ENCODE peak calls at places on chromosomes 5 and 9, in seven cellular contexts. J is astrocyte of the spinal cord, Q is lung, W is fibroblast of the aortic adventitia, X is psoas muscle, Z is cardiac fibroblast, V is IMR-90. N is an unnamed sample.

GRCh38 chr5:962801-963200 is 45.8 kb upstream of the NKD2 start:
- DNase-seq in Z (no peak), J (no peak), V (no peak), W (no peak), Q (no peak), X (no peak), N (no peak)

GRCh38 chr5:175616083-175616482 is 41.8 kb upstream of the HRH2 start:
- DNase-seq in V (no peak), Z (no peak), J (no peak), X (no peak), W (no peak), Q (no peak), N (no peak)

GRCh38 chr5:97026721-97027120 is 90.8 kb downstream of the LNPEP start:
- DNase-seq in W (no peak), X (no peak), V (no peak), J (no peak), Z (no peak), Q (no peak), N (no peak)

GRCh38 chr9:91740713-91741112 is 209.3 kb downstream of the ROR2 start:
- DNase-seq in V (peak), W (peak), Q (no peak), Z (peak), X (no peak), J (peak), N (peak)

GRCh38 chr9:117094493-117094892 is 320.4 kb downstream of the ASTN2 start:
- DNase-seq in W (no peak), V (peak), Q (no peak), Z (peak), X (no peak), J (no peak), N (peak)

GRCh38 chr5:103466494-103466893 is 96.1 kb downstream of the NUDT12 start:
- DNase-seq in Q (no peak), X (no peak), J (peak), Z (peak), W (peak), V (peak), N (peak)

GRCh38 chr9:84357235-84357634 is 16.7 kb upstream of the SLC28A3 start:
- DNase-seq in J (no peak), V (no peak), X (no peak), Z (peak), W (no peak), Q (no peak), N (peak)

GRCh38 chr9:96567203-96567700 is 52.4 kb downstream of the CDC14B start:
- DNase-seq in Z (peak), J (peak), W (peak), V (no peak), X (no peak), Q (no peak), N (peak)

GRCh38 chr9:124442826-124443225 is 7.4 kb upstream of the ADGRD2 start:
- DNase-seq in Z (no peak), X (no peak), V (no peak), W (no peak), J (no peak), Q (no peak), N (no peak)

GRCh38 chr5:168215646-168216045 is 75.8 kb upstream of the WWC1 start:
- DNase-seq in Q (no peak), J (no peak), X (no peak), W (no peak), Z (no peak), V (no peak), N (no peak)

GRCh38 chr5:144582046-144582445 is 411.4 kb downstream of the KCTD16 start:
- DNase-seq in Q (no peak), J (no peak), W (no peak), X (no peak), Z (no peak), V (no peak), N (no peak)

GRCh38 chr5:53613036-53613435 is 52.6 kb downstream of the NDUFS4 start:
- DNase-seq in J (peak), Z (peak), W (no peak), V (no peak), X (no peak), Q (no peak), N (no peak)

GRCh38 chr5:148384389-148384756 is 615 bp downstream of the FBXO38 start:
- DNase-seq in Z (peak), V (no peak), J (no peak), W (peak), X (no peak), Q (no peak), N (no peak)

GRCh38 chr9:117574099-117574498 is 130.1 kb upstream of the TLR4 start:
- DNase-seq in J (no peak), Z (no peak), W (no peak), X (no peak), Q (no peak), V (no peak), N (no peak)

GRCh38 chr9:125341566-125341965 is 79.9 kb downstream of the GAPVD1 start:
- DNase-seq in W (no peak), Z (no peak), V (no peak), J (no peak), X (no peak), Q (no peak), N (no peak)

GRCh38 chr5:94388773-94389514 is 229.5 kb downstream of the KIAA0825 start:
- DNase-seq in Q (no peak), W (no peak), Z (no peak), J (no peak), V (no peak), X (no peak), N (no peak)

GRCh38 chr9:14888857-14889256 is 21.4 kb downstream of the FREM1 start:
- DNase-seq in W (no peak), J (no peak), X (no peak), Z (no peak), V (no peak), Q (no peak), N (no peak)

GRCh38 chr5:14790220-14790619 is 81.4 kb downstream of the ANKH start:
- DNase-seq in Q (no peak), X (no peak), J (peak), Z (peak), V (peak), W (peak), N (peak)

GRCh38 chr5:151451626-151452520 is 4.5 kb downstream of the SLC36A1 start:
- DNase-seq in J (peak), Q (no peak), X (no peak), V (peak), W (no peak), Z (peak), N (peak)

GRCh38 chr5:79697222-79698164 is 7.9 kb downstream of the CMYA5 start:
- DNase-seq in W (peak), J (no peak), Z (peak), V (peak), Q (no peak), X (no peak), N (peak)

GRCh38 chr9:131740898-131741297 is 1.0 kb upstream of the RAPGEF1 start:
- DNase-seq in Z (no peak), W (no peak), V (no peak), J (no peak), Q (no peak), X (peak), N (no peak)

GRCh38 chr9:104339692-104340091 is 164.4 kb upstream of the OR13F1 start:
- DNase-seq in X (no peak), J (no peak), Q (no peak), Z (no peak), W (peak), V (no peak), N (no peak)

GRCh38 chr5:81506900-81507588 is 113.1 kb upstream of the ACOT12 start:
- DNase-seq in Q (peak), V (peak), X (no peak), W (peak), J (peak), Z (peak), N (peak)

GRCh38 chr5:150779397-150780179 is 1.0 kb downstream of the SMIM3 start:
- DNase-seq in V (peak), X (no peak), Q (no peak), J (no peak), Z (no peak), W (peak), N (peak)

GRCh38 chr9:131272212-131272611 is 4.1 kb downstream of the FAM78A start:
- DNase-seq in Z (no peak), V (no peak), W (no peak), Q (no peak), X (no peak), J (no peak), N (no peak)

GRCh38 chr5:73189816-73190451 is 16.9 kb downstream of the TMEM174 start:
- DNase-seq in W (peak), X (no peak), V (peak), J (peak), Q (no peak), Z (peak), N (peak)

GRCh38 chr5:88880196-88880595 is 2.8 kb downstream of the MEF2C start:
- DNase-seq in Q (no peak), Z (no peak), X (no peak), J (no peak), W (peak), V (no peak), N (no peak)

GRCh38 chr5:88876714-88877113 is 6.3 kb downstream of the MEF2C start:
- DNase-seq in V (no peak), Z (no peak), X (no peak), J (no peak), Q (no peak), W (no peak), N (no peak)

GRCh38 chr5:88877826-88878225 is 5.2 kb downstream of the MEF2C start:
- DNase-seq in J (peak), V (no peak), X (no peak), Q (no peak), Z (peak), W (peak), N (peak)

GRCh38 chr5:88879724-88880123 is 3.3 kb downstream of the MEF2C start:
- DNase-seq in Q (no peak), V (no peak), Z (no peak), X (no peak), W (peak), J (no peak), N (no peak)

DNA sequence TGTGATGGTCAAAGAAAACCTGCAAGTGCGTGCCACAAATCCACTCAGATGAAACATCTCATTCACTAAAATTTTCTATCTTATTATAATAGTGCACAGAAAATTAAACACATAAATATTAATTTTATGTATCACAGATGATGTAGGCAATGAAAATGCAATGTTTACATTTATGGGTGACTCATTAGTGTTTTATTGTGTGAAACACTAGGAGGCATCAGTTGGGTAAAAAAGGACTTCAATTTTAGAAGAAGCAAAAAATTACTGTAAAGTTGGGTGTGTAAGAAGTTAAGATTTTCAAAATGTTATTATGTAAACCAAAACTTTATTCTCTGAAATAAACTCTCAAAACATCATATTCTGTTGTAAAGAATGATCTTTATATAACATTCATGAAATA is 4.0 kb downstream of the MEF2C start:
- DNase-seq in Q (no peak), Z (peak), W (peak), X (no peak), V (peak), J (peak), N (peak)
- TF ChIP-seq CTCF in Q (no peak), Z (peak), W (peak), X (no peak), V (peak), J (peak), N (peak)

GRCh38 chr5:172455511-172456061 is 1.3 kb upstream of the SH3PXD2B start:
- DNase-seq in W (peak), V (peak), X (no peak), Q (no peak), J (peak), Z (peak), N (peak)

GRCh38 chr5:172453206-172453985 is 929 bp downstream of the SH3PXD2B start:
- DNase-seq in Q (no peak), W (no peak), Z (peak), V (peak), J (peak), X (peak), N (peak)

GRCh38 chr5:172453986-172454354 is 355 bp downstream of the SH3PXD2B start:
- DNase-seq in X (peak), V (no peak), Q (no peak), W (no peak), Z (peak), J (peak), N (no peak)

GRCh38 chr5:172455087-172455381 is 709 bp upstream of the SH3PXD2B start:
- DNase-seq in Q (no peak), X (no peak), W (no peak), V (no peak), J (no peak), Z (no peak), N (no peak)

DNA sequence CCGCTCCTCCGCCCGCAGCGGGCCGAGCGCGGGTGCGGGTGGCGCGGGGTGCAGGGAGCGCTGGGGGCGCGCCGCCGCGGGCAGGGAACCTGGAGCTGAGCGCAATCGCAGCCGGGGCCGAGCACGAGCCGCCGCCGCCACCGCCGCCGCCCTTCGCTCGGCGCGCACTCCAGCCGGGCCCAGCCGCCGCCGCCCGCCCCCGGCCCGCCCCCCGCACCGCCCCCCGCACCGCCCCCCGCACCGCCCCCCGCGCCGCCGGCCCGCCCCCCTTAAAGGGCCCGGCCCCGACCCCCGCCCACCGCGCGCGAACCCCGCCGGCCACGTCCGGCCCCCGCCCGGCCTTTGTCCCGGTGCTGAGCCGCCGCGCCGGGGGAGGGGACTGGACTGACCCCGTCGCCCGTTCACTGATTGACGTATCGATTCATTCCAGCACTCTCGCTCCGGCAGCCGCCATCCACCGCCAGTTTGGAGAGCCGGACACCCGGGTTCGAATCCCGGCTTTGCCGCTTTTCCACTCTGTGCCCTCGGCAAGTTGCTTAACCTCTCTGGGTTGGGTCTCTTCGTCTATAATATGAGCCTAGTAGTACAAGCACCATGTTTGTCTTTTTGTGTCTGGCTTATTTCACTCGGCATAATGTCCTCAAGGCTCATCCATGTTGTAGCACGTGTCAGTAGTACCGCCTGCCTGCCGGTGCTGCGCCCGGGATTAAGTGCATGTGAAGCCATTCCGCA is at the start of gene SH3PXD2B:
- DNase-seq in W (peak), V (no peak), Z (peak), J (peak), Q (no peak), X (peak), N (peak)
- H3K4me3 ChIP-seq in W (peak), V (peak), Z (peak), J (peak), Q (peak), X (peak), N (peak)

GRCh38 chr5:95647331-95647659 is 718 bp downstream of the RFESD start:
- DNase-seq in Q (no peak), X (no peak), J (no peak), V (no peak), Z (no peak), W (no peak), N (no peak)

GRCh38 chr5:95647886-95648860 is 1.6 kb downstream of the RFESD start:
- DNase-seq in X (no peak), J (no peak), V (peak), Q (no peak), Z (peak), W (peak), N (no peak)

GRCh38 chr5:95644351-95645042 is 2.1 kb upstream of the RFESD start:
- DNase-seq in X (no peak), Q (peak), Z (peak), W (peak), V (peak), J (peak), N (peak)

GRCh38 chr5:95643152-95643551 is 3.4 kb upstream of the RFESD start:
- DNase-seq in J (no peak), V (no peak), W (no peak), Q (no peak), X (no peak), Z (no peak), N (no peak)

GRCh38 chr5:95646569-95647330 is at the start of gene RFESD:
- DNase-seq in V (peak), Z (peak), J (peak), W (peak), X (peak), Q (peak), N (peak)
- TF ChIP-seq CTCF in V (peak), Z (peak), J (peak), W (peak), X (no peak), Q (peak), N (no peak)

GRCh38 chr9:26723486-26723885 is 169.1 kb downstream of the CAAP1 start:
- DNase-seq in W (peak), Z (peak), V (peak), Q (no peak), X (peak), J (peak), N (peak)

GRCh38 chr9:26727471-26727870 is 165.1 kb downstream of the CAAP1 start:
- DNase-seq in V (no peak), Z (no peak), J (no peak), Q (no peak), X (no peak), W (no peak), N (no peak)

GRCh38 chr9:26725573-26725972 is 167.0 kb downstream of the CAAP1 start:
- DNase-seq in Z (no peak), W (peak), V (no peak), Q (no peak), J (no peak), X (no peak), N (peak)

GRCh38 chr9:26722755-26723154 is 169.8 kb downstream of the CAAP1 start:
- DNase-seq in J (no peak), X (no peak), W (no peak), Q (no peak), V (no peak), Z (no peak), N (no peak)
- H3K4me3 ChIP-seq in J (no peak), X (no peak), W (no peak), Q (no peak), V (no peak), Z (no peak), N (no peak)

GRCh38 chr9:98538203-98538602 is 170.5 kb downstream of the GABBR2 start:
- DNase-seq in J (no peak), Q (no peak), Z (no peak), W (no peak), X (no peak), V (no peak), N (no peak)
- TF ChIP-seq CTCF in J (peak), Q (no peak), Z (peak), W (no peak), X (no peak), V (peak), N (no peak)

GRCh38 chr5:139392678-139393496 is 2.0 kb downstream of the PROB1 start:
- DNase-seq in W (no peak), X (peak), J (peak), Z (peak), V (no peak), Q (peak), N (peak)

GRCh38 chr5:139391570-139392323 is 2.0 kb upstream of the MZB1 start:
- DNase-seq in J (no peak), X (peak), V (peak), Z (no peak), W (no peak), Q (no peak), N (peak)

GRCh38 chr5:139390639-139391569 is 1.2 kb upstream of the MZB1 start:
- DNase-seq in W (no peak), Z (no peak), V (no peak), J (no peak), X (peak), Q (no peak), N (no peak)

GRCh38 chr5:139393497-139394122 is 1.3 kb downstream of the PROB1 start:
- DNase-seq in Z (no peak), W (no peak), Q (no peak), X (no peak), J (no peak), V (no peak), N (no peak)

GRCh38 chr5:139392324-139392677 is 2.6 kb upstream of the MZB1 start:
- DNase-seq in W (no peak), Q (no peak), V (no peak), Z (no peak), X (no peak), J (no peak), N (no peak)
- H3K4me3 ChIP-seq in W (no peak), Q (no peak), V (peak), Z (no peak), X (peak), J (no peak), N (no peak)

GRCh38 chr9:36158917-36159316 is 10.3 kb upstream of the CCIN start:
- DNase-seq in V (peak), W (peak), Q (no peak), Z (peak), X (no peak), J (no peak), N (peak)
- TF ChIP-seq CTCF in V (no peak), W (no peak), Q (no peak), Z (no peak), X (no peak), J (no peak), N (no peak)

DNA sequence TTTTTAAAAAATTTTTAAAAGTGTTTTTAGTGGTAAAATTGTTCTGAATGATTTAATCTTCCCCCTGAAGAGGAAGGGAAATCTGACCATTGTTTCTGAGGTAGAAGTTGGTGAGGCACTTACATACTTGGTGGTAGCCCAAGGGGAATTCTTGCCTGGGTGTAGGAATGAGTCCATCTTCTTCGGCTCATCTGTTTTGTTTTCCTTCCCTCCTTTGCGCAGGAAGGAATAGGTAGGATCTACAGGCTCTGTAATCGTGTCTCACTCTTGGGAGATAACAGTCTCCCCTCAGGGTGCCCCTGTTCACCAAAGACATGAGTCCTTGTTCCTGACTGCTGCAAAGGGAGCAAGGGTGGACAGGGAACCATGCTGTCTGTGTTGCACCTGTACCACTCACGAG is 138.1 kb downstream of the HSPA4 start:
- DNase-seq in Z (no peak), V (no peak), W (no peak), X (no peak), J (no peak), Q (no peak), N (no peak)
- H3K4me3 ChIP-seq in Z (no peak), V (no peak), W (no peak), X (no peak), J (no peak), Q (no peak), N (no peak)